ENCODE peak calls at places on chromosome 14, in six cellular contexts. U is A549, T is K562, S is endothelial cell of umbilical vein, L is GM12878, O is HepG2. Z is an unnamed sample.

GRCh38 chr14:47821134-47821533 is 145.7 kb upstream of the MDGA2 start:
- DNase-seq in T (no peak), U (no peak), L (no peak), S (no peak), O (no peak), Z (no peak)

GRCh38 chr14:80356413-80356812 is 145.1 kb upstream of the DIO2 start:
- DNase-seq in T (no peak), L (no peak), O (peak; percentile 2), S (peak; percentile 27), U (peak; percentile 35), Z (peak; percentile 19)

GRCh38 chr14:65222434-65222833 is 120.1 kb upstream of the MAX start:
- DNase-seq in O (no peak), L (no peak), T (peak; percentile 61), U (peak; percentile 53), S (peak; percentile 80), Z (peak; percentile 72)

GRCh38 chr14:54046250-54046649 is 89.6 kb upstream of the BMP4 start:
- DNase-seq in L (no peak), T (no peak), U (no peak), S (no peak), O (peak; percentile 29), Z (no peak)

GRCh38 chr14:99378782-99379214 is 101.9 kb downstream of the SETD3 start:
- DNase-seq in O (no peak), T (peak; percentile 34), U (peak; percentile 72), S (no peak), L (no peak), Z (peak; percentile 83)

GRCh38 chr14:48936352-48936751 is 649.8 kb downstream of the RPS29 start:
- DNase-seq in T (no peak), U (no peak), O (no peak), S (peak; percentile 63), L (no peak), Z (no peak)

GRCh38 chr14:102927878-102928411 is 5.5 kb downstream of the AMN start:
- DNase-seq in S (no peak), U (no peak), T (no peak), O (no peak), L (no peak), Z (peak; percentile 85)

GRCh38 chr14:85233756-85234545 is 296.0 kb upstream of the FLRT2 start:
- DNase-seq in O (no peak), U (peak; percentile 72), T (no peak), L (no peak), S (peak; percentile 67), Z (no peak)

GRCh38 chr14:51448831-51449665 is 202.7 kb upstream of the FRMD6 start:
- DNase-seq in O (no peak), L (no peak), S (peak; percentile 66), U (no peak), T (no peak), Z (no peak)

GRCh38 chr14:103151270-103151933 is 28.1 kb downstream of the TNFAIP2 start:
- DNase-seq in U (no peak), O (no peak), T (no peak), S (no peak), L (no peak), Z (no peak)

GRCh38 chr14:56949828-56950227 is 139.5 kb upstream of the OTX2 start:
- DNase-seq in L (no peak), S (peak; percentile 6), U (peak; percentile 5), O (no peak), T (no peak), Z (no peak)

GRCh38 chr14:21796912-21797311 is 123.3 kb upstream of the OR4E1 start:
- DNase-seq in T (no peak), O (no peak), L (no peak), U (no peak), S (no peak), Z (no peak)

GRCh38 chr14:69153848-69154208 is 909 bp upstream of the DCAF5 start:
- DNase-seq in S (peak; percentile 49), T (no peak), L (no peak), U (peak; percentile 9), O (peak; percentile 9), Z (peak; percentile 21)

GRCh38 chr14:77212933-77213656 is 31.5 kb downstream of the TMEM63C start:
- DNase-seq in L (no peak), U (peak; percentile 45), T (peak; percentile 46), S (no peak), O (peak; percentile 13), Z (peak; percentile 35)

DNA sequence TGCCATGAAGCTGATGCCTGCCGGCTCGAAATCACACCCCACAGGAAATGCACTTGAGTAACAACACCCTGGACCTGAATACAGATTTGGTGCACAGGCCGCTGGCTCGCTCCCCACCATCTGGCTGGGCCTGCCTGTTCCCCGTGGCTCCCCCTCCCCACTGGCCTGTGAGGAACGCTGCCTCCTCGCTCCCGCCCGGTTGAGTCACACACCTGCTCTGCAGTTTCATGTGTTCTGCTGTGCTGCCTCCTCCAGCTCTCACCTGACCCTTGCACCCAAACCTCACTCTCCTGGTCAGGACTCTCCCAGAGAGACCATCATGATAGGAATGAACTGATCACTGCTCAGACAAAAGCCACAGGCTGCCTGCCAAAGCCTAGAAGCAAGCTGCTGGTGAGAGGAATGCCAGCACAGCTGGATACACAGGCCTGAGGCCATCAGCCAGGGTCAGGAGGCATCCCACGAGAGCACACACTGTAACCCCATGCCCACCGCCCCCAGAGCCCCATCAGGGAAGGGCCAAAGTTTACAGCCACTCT is 3.8 kb upstream of the SIVA1 start:
- DNase-seq in U (no peak), T (no peak), S (no peak), L (no peak), O (peak; percentile 88), Z (no peak)
- TF ChIP-seq POLR2A in U (no peak), T (no peak), S (no peak), L (no peak), O (peak; percentile 65), Z (no peak)

GRCh38 chr14:97844042-97844441 is 1046.9 kb downstream of the VRK1 start:
- DNase-seq in T (no peak), U (no peak), O (no peak), S (no peak), L (no peak), Z (no peak)

GRCh38 chr14:97850886-97851285 is 1053.7 kb downstream of the VRK1 start:
- DNase-seq in S (no peak), O (no peak), T (no peak), U (no peak), L (no peak), Z (no peak)

GRCh38 chr14:97846156-97846555 is 1049.0 kb downstream of the VRK1 start:
- DNase-seq in U (no peak), S (no peak), L (no peak), T (no peak), O (no peak), Z (no peak)

GRCh38 chr14:97851438-97851995 is 1054.3 kb downstream of the VRK1 start:
- DNase-seq in L (no peak), T (no peak), O (no peak), S (no peak), U (no peak), Z (no peak)

DNA sequence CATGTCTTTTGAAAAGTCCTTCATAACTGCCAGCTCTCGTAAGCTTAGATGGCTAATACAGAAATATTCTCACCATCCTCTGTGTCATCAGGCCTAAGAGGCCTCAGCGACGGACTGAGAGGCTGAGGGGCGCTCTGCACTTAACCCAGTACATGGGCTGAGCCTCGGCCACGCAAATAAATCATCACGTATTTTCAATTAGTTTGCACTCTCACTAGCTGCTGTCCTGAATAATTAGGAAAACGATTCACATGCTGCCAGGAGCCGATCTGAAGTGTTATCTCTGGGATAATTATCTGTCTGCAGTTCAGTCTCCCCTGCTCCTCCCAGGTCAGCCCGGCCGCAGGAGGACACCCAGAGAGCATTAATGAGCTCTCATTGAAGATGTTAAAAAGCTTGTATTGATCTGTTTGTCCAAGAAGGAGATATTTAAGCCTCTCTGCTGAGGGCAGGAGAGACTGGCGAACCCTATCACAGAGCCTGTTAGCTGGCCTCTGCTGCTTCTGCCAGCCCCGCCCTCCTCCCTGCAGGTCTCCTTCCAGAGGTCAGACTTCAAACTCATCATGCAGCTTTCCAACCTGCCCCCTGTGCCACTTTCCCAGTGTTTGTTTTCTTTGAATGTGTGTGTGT is 1051.3 kb downstream of the VRK1 start:
- DNase-seq in L (no peak), U (no peak), T (no peak), S (no peak), O (no peak), Z (no peak)
- TF ChIP-seq MYC in L (no peak), U (no peak), T (no peak), S (no peak), O (no peak), Z (no peak)

GRCh38 chr14:79011091-79011919 is 841.1 kb downstream of the NRXN3 start:
- DNase-seq in U (peak; percentile 48), O (peak; percentile 8), L (no peak), T (peak; percentile 20), S (peak; percentile 76), Z (peak; percentile 31)
- TF ChIP-seq CTCF in U (peak; percentile 48), O (peak; percentile 29), L (peak; percentile 41), T (peak; percentile 31), S (peak; percentile 42), Z (peak; percentile 4)

GRCh38 chr14:73753043-73753886 is 39.1 kb upstream of the PNMA1 start:
- DNase-seq in O (peak; percentile 84), U (no peak), T (peak; percentile 86), L (no peak), S (peak; percentile 99), Z (peak; percentile 82)
- TF ChIP-seq POLR2A in O (no peak), U (no peak), T (no peak), L (no peak), S (peak; percentile 81), Z (no peak)

DNA sequence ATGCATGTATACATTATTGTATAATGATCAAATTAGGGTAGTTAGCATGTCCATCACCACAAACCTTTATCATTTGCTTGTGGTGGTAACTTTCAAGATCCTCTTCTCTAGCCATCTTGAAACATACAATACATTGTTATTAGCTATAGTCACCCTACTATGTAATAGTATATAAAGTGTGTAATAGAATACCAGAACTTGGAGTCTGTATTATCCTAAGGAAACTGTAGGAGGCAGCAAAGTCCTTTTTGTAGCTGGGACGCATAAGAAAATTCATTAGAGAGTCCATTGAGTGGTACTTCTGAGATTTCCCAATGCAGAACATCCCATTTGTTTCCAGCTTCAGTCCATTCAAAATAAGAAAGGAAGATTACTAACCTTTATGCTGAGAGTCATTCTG is 325.9 kb upstream of the LRFN5 start:
- DNase-seq in U (peak; percentile 4), S (no peak), O (no peak), T (no peak), L (no peak), Z (peak; percentile 29)
- TF ChIP-seq MYC in U (no peak), S (no peak), O (no peak), T (no peak), L (no peak), Z (no peak)

GRCh38 chr14:101226603-101227425 is 323.3 kb upstream of the RTL1 start:
- DNase-seq in S (no peak), U (no peak), L (no peak), T (no peak), O (peak; percentile 72), Z (no peak)
- TF ChIP-seq CTCF in S (no peak), U (no peak), L (no peak), T (no peak), O (no peak), Z (no peak)

DNA sequence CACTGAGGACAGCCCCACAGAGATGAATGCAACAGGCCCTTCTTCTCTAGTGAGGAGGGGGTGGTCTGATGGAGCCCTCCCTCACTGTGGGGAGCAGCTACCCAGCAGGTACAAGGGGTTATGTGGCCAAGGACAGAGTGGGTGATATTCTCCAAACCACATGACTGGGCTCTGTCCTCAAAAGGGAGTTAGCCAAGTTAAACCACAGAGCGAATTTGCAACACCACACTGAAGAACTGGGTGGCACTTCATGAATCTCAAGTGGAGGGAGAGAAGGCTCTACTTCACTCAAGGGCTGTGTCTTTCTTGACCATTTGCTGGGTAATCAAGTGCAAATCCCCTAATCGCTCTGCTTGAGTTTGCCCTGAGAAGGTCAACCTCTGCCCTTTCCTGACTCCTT is 12.5 kb downstream of the GPR68 start:
- DNase-seq in U (no peak), S (no peak), T (no peak), O (no peak), L (no peak), Z (peak; percentile 84)
- TF ChIP-seq POLR2A in U (no peak), S (no peak), T (no peak), O (no peak), L (no peak), Z (no peak)

Z was measured in NB4.